ENCODE peak calls at places on chromosomes 4 and X, in five cellular contexts. W is hippocampal formation, C is right lobe of liver, Q is PC-9, A is LoVo. D is an unnamed sample.

GRCh38 chrX:123361371-123361770 is 177.3 kb downstream of the GRIA3 start:
- DNase-seq in W (no peak), C (no peak), Q (no peak), A (no peak), D (peak; percentile 10)

GRCh38 chrX:19888419-19888879 is 1.0 kb upstream of the SH3KBP1 start:
- DNase-seq in W (peak; percentile 41), C (no peak), Q (peak; percentile 70), A (peak; percentile 61), D (no peak)

GRCh38 chr4:1208266-1208961 is 36.0 kb upstream of the SPON2 start:
- DNase-seq in W (no peak), C (peak; percentile 56), Q (no peak), A (no peak), D (peak; percentile 51)

GRCh38 chr4:156558365-156559025 is 413.1 kb downstream of the PDGFC start:
- DNase-seq in W (no peak), C (no peak), Q (no peak), A (no peak), D (no peak)

GRCh38 chrX:49172280-49172780 is 632 bp downstream of the PLP2 start:
- DNase-seq in W (no peak), C (peak; percentile 84), Q (peak; percentile 57), A (peak; percentile 73), D (peak; percentile 84)

GRCh38 chrX:102651968-102652744 is 873 bp downstream of the GPRASP1 start:
- DNase-seq in W (peak; percentile 18), C (no peak), Q (no peak), A (no peak), D (no peak)

GRCh38 chr4:153649572-153649991 is 34.5 kb upstream of the TLR2 start:
- DNase-seq in W (no peak), C (no peak), Q (no peak), A (peak; percentile 36), D (no peak)

GRCh38 chrX:3262906-3263305 is 83.5 kb downstream of the MXRA5 start:
- DNase-seq in W (no peak), C (no peak), Q (no peak), A (peak; percentile 5), D (no peak)

GRCh38 chrX:84044051-84044450 is 143.9 kb downstream of the RPS6KA6 start:
- DNase-seq in W (no peak), C (no peak), Q (no peak), A (no peak), D (no peak)

GRCh38 chrX:363621-364375 is 22.9 kb downstream of the PPP2R3B start:
- DNase-seq in W (no peak), C (no peak), Q (no peak), A (no peak), D (no peak)

D was measured in lower lobe of right lung.